ENCODE peak calls at places on chromosomes 12 and 14, in four cellular contexts. O is OCI-LY7, B is IMR-90, I is hepatocyte. S is an unnamed sample.

GRCh38 chr12:115088328-115088994 is 404.5 kb upstream of the TBX3 start:
- DNase-seq in I (peak), B (no peak), O (no peak), S (no peak)

GRCh38 chr12:122840580-122841513 is 5.6 kb downstream of the HIP1R start:
- DNase-seq in I (no peak), O (no peak), B (no peak), S (peak)

GRCh38 chr12:102436867-102437266 is 43.5 kb downstream of the IGF1 start:
- DNase-seq in B (peak), I (no peak), O (no peak), S (no peak)

GRCh38 chr12:65922077-65922476 is 97.8 kb downstream of the HMGA2 start:
- DNase-seq in I (no peak), O (no peak), B (no peak), S (no peak)

GRCh38 chr14:80213602-80214001 is 2.3 kb upstream of the DIO2 start:
- DNase-seq in O (peak), B (peak), I (peak), S (peak)

GRCh38 chr12:102298022-102298421 is 100.4 kb upstream of the PMCH start:
- DNase-seq in B (peak), O (no peak), I (no peak), S (no peak)

GRCh38 chr14:52563120-52563519 is 10.5 kb downstream of the GPR137C start:
- DNase-seq in O (no peak), I (no peak), B (peak), S (peak)

GRCh38 chr12:70590051-70590450 is 47.2 kb downstream of the PTPRB start:
- DNase-seq in I (peak), O (peak), B (peak), S (peak)

GRCh38 chr12:128543493-128543892 is 276.5 kb downstream of the TMEM132C start:
- DNase-seq in O (no peak), B (no peak), I (no peak), S (no peak)

GRCh38 chr12:3427956-3428355 is 63.0 kb upstream of the PRMT8 start:
- DNase-seq in B (no peak), I (no peak), O (no peak), S (no peak)

GRCh38 chr12:48037267-48037915 is 33.1 kb upstream of the COL2A1 start:
- DNase-seq in B (peak), O (no peak), I (peak), S (peak)

GRCh38 chr14:59582845-59583509 is 6.4 kb upstream of the CCDC175 start:
- DNase-seq in B (no peak), O (no peak), I (no peak), S (no peak)

GRCh38 chr14:91230363-91231035 is 14.0 kb downstream of the GPR68 start:
- DNase-seq in B (peak), O (no peak), I (no peak), S (peak)

GRCh38 chr12:109632299-109632698 is 58.7 kb downstream of the MVK start:
- DNase-seq in I (no peak), O (no peak), B (no peak), S (no peak)

GRCh38 chr12:74538491-74539258 is 1.0 kb downstream of the ATXN7L3B start:
- DNase-seq in B (no peak), O (peak), I (peak), S (peak)

GRCh38 chr12:12977231-12977630 is 22.8 kb downstream of the HEBP1 start:
- DNase-seq in B (no peak), O (no peak), I (no peak), S (no peak)

GRCh38 chr14:91315844-91316267 is 71.4 kb upstream of the GPR68 start:
- DNase-seq in B (no peak), O (peak), I (no peak), S (no peak)

GRCh38 chr12:93174048-93174447 is 203.7 kb upstream of the NUDT4 start:
- DNase-seq in O (no peak), I (no peak), B (peak), S (peak)

GRCh38 chr12:10469701-10470100 is 16.5 kb upstream of the KLRC1 start:
- DNase-seq in I (no peak), O (no peak), B (no peak), S (no peak)

GRCh38 chr12:19712041-19712440 is 272.7 kb downstream of the AEBP2 start:
- DNase-seq in B (peak), I (no peak), O (no peak), S (peak)

GRCh38 chr12:62917066-62917465 is 17.9 kb downstream of the PPM1H start:
- DNase-seq in O (no peak), B (no peak), I (no peak), S (no peak)

GRCh38 chr12:117119592-117120198 is 20.5 kb upstream of the TESC start:
- DNase-seq in B (no peak), O (peak), I (peak), S (no peak)

GRCh38 chr12:81797100-81797499 is 38.0 kb upstream of the PPFIA2 start:
- DNase-seq in O (peak), B (no peak), I (peak), S (peak)

GRCh38 chr14:33364536-33364935 is 425.9 kb downstream of the NPAS3 start:
- DNase-seq in B (no peak), I (no peak), O (no peak), S (no peak)

GRCh38 chr12:130705174-130705880 is 10.8 kb downstream of the RIMBP2 start:
- DNase-seq in I (no peak), O (no peak), B (no peak), S (no peak)

GRCh38 chr12:12872139-12872933 is 19.0 kb upstream of the GPRC5A start:
- DNase-seq in O (no peak), B (peak), I (peak), S (peak)

GRCh38 chr14:21059842-21060589 is 2.4 kb downstream of the RNASE8 start:
- DNase-seq in O (no peak), I (no peak), B (no peak), S (peak)

GRCh38 chr12:57401165-57401564 is 29.7 kb downstream of the R3HDM2 start:
- DNase-seq in B (no peak), I (no peak), O (no peak), S (no peak)

GRCh38 chr12:106840217-106840616 is 65.7 kb downstream of the RIC8B start:
- DNase-seq in B (peak), O (no peak), I (peak), S (peak)

GRCh38 chr12:94204647-94205247 is 56.4 kb downstream of the PLXNC1 start:
- DNase-seq in B (no peak), O (peak), I (no peak), S (no peak)

GRCh38 chr12:57111046-57111698 is at the start of gene STAT6:
- DNase-seq in B (peak), I (peak), O (peak), S (peak)

GRCh38 chr12:47276253-47277070 is 196.7 kb upstream of the AMIGO2 start:
- DNase-seq in I (peak), B (peak), O (peak), S (peak)

GRCh38 chr12:26798013-26798412 is 35.0 kb downstream of the ITPR2 start:
- DNase-seq in O (peak), I (no peak), B (peak), S (peak)

GRCh38 chr12:52892974-52893373 is 11.9 kb downstream of the KRT8 start:
- DNase-seq in I (peak), B (no peak), O (no peak), S (no peak)

GRCh38 chr12:3885179-3886094 is 12.2 kb upstream of the PARP11 start:
- DNase-seq in O (peak), B (peak), I (peak), S (peak)

GRCh38 chr12:15532364-15532977 is 210.2 kb downstream of the PTPRO start:
- DNase-seq in O (peak), B (peak), I (peak), S (peak)

GRCh38 chr14:59246566-59246965 is 58.1 kb downstream of the DAAM1 start:
- DNase-seq in O (no peak), I (no peak), B (no peak), S (peak)

GRCh38 chr14:20460458-20461229 is 590 bp downstream of the PIP4P1 start:
- DNase-seq in O (peak), I (peak), B (no peak), S (no peak)

DNA sequence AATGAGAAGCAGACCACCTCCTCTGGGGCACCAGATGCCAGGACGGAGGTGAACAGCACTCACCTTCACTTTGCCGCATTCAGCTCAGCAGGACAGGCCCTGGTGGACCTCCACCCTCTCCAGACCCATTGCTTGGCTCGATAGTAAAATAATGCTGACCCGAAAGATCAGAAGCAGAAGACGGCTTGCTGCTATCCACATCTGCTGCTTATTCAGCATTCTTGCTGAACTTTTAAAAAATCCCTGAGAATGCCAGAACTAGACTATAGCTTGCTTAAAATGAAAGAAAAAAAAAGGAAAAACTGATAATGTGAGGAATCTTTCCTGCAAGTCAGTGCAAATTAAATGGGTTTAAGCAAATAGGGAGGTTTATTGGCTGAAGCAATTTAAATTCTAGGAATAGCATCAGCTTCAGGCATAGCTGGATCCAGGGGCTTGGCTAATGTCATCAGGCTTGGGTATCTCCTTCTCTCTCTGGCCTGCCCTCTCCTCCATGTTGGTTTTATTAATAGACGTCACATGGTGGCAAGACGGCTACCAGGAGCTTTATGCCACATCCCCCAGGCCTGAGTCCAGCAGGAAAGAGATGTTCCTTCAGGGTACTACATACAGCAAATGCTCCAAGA is 137.9 kb downstream of the SCARB1 start:
- DNase-seq in I (no peak), B (no peak), O (no peak), S (no peak)
- H2AFZ ChIP-seq in I (no peak), B (no peak), O (no peak), S (no peak)

DNA sequence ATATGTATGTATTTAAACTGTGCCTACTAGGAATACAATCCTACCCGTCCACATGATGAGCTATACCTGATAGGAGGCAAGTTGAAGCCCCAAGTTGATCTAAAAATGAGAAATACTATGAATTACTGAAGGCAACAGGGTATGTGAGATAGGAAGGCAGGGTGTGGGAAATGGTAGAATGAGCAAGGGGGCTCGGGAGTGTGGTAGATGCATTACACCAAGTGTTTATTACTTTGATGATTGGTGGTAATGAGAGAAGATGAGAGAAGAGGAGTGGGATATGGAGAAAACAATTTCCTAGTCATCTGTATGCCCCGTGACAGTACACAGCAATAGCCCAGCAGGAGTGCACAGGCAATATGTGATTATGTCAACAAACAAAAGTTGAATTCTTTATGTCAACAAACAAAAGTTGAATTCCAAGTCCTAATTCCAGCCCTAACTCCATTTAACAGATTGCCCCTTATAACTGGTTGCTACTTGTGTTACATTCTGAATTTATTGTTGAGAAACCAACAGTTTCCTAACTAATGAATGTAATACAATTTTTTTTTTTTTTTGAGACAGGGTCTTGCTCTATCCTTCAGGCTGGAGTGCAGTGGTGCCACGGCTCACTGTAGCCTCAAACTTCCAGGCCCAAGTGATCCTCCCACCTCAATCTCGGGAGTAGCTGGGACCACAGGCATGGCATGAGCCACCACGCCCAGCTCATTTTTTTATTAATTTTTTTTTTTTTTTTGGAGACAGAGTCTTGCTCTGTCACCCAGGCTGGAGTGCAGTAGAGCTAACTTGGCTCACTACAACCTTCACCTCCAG is 2.5 kb downstream of the LPCAT3 start:
- DNase-seq in O (no peak), B (no peak), I (no peak), S (no peak)
- H3K4me3 ChIP-seq in O (no peak), B (no peak), I (no peak), S (no peak)

GRCh38 chr14:55297611-55298323 is 26.5 kb downstream of the FBXO34 start:
- DNase-seq in B (no peak), I (peak), O (peak), S (no peak)
- TF ChIP-seq CTCF in B (no peak), I (peak), O (peak), S (no peak)

GRCh38 chr14:56902413-56902812 is 92.1 kb upstream of the OTX2 start:
- DNase-seq in I (no peak), B (no peak), O (no peak), S (no peak)
- H2AFZ ChIP-seq in I (no peak), B (no peak), O (no peak), S (no peak)

DNA sequence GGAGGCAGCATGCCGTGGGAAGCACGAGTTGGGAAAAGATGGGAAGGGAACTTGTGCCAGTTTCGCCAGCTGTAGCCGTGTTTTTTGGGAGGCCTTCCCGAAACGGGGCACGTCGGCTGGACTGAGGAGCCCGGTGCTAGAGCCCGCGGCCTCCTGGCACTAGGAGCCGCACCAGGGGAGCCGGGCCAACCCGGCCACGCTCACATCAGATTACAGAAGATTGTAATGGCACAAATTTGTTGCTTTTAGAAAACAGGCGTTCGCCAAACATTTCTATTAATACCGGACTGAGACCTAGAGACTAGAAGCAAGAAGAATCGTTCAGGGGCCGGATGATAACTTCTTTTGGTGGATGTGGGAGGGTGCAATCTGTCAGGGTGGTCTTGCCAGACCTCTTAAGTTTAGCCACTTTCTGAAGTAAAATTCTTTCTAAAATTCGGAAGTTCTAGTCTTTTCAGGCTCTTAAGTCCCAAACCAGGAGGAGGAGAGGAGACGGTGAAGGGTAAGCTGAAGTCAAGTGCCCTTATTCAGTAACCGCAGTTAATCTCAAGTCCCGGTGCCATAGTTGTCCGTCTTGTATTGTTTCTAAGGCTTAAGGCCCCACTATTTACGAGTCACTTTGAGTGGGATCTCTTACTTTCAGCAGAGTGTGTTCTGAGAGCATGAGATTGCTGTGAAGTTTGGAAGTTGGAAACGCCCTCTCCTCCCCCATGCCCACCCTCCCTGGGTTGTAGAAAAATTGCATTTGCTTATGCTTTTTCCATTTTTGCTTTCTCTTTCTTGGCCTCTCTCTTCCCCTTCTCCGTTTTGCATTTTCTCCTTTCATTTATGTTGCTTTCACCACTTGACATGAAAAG is 1.4 kb downstream of the RASSF3 start:
- DNase-seq in O (peak), I (peak), B (peak), S (peak)
- H3K4me3 ChIP-seq in O (peak), I (peak), B (peak), S (peak)

S was measured in fibroblast of lung.